ENCODE peak calls at places on chromosome 22, in eight cellular contexts. S, N, U, Q, Y, P, Z and K are unnamed samples.

GRCh38 chr22:48137640-48138039 is 1375.2 kb downstream of the TBC1D22A start:
- DNase-seq in Y (no peak), P (no peak), Q (no peak), Z (no peak), S (no peak), U (no peak), N (no peak), K (no peak)

GRCh38 chr22:20117656-20118571 is 888 bp upstream of the TRMT2A start:
- DNase-seq in U (peak), N (peak), Z (no peak), Q (peak), Y (no peak), S (peak), P (peak), K (no peak)

GRCh38 chr22:40329021-40329456 is 17.3 kb upstream of the ADSL start:
- DNase-seq in S (no peak), Z (no peak), N (no peak), Y (no peak), Q (no peak), P (no peak), U (no peak), K (no peak)

GRCh38 chr22:42939451-42939881 is 75.5 kb downstream of the PACSIN2 start:
- DNase-seq in S (no peak), Q (no peak), N (no peak), P (no peak), Z (no peak), U (no peak), Y (no peak), K (no peak)

GRCh38 chr22:38570841-38571364 is 920 bp upstream of the DMC1 start:
- DNase-seq in U (peak), Y (no peak), S (peak), Z (peak), N (peak), Q (peak), P (peak), K (peak)

GRCh38 chr22:24112188-24112587 is 69.1 kb upstream of the SUSD2 start:
- DNase-seq in S (no peak), U (no peak), Q (peak), N (no peak), Y (no peak), P (no peak), Z (no peak), K (no peak)

GRCh38 chr22:28741200-28741757 is 341 bp downstream of the CHEK2 start:
- DNase-seq in Y (no peak), Z (no peak), U (no peak), Q (no peak), N (no peak), S (no peak), P (no peak), K (no peak)

GRCh38 chr22:19325296-19325950 is 33.9 kb upstream of the CLTCL1 start:
- DNase-seq in S (no peak), N (no peak), Z (no peak), U (no peak), P (no peak), Y (no peak), Q (peak), K (no peak)

GRCh38 chr22:37716708-37717107 is 19.9 kb downstream of the TRIOBP start:
- DNase-seq in Z (no peak), N (no peak), Q (peak), P (no peak), Y (no peak), S (no peak), U (no peak), K (no peak)

GRCh38 chr22:48923165-48923875 is 904.4 kb downstream of the BRD1 start:
- DNase-seq in S (no peak), Y (peak), U (no peak), Z (no peak), N (no peak), Q (no peak), P (no peak), K (no peak)

GRCh38 chr22:18085188-18085587 is 7.4 kb downstream of the PEX26 start:
- DNase-seq in P (no peak), N (no peak), Z (no peak), Y (no peak), Q (peak), S (no peak), U (no peak), K (no peak)

GRCh38 chr22:50483106-50483505 is 1.8 kb downstream of the ADM2 start:
- DNase-seq in N (no peak), U (no peak), S (no peak), Y (no peak), Z (no peak), Q (no peak), P (no peak), K (no peak)

GRCh38 chr22:46792841-46793261 is 30.4 kb downstream of the TBC1D22A start:
- DNase-seq in N (no peak), Z (no peak), Q (no peak), S (no peak), U (no peak), P (no peak), Y (no peak), K (no peak)

GRCh38 chr22:41264408-41264941 is 21.5 kb downstream of the RANGAP1 start:
- DNase-seq in Z (no peak), N (no peak), Y (no peak), S (no peak), U (no peak), P (no peak), Q (no peak), K (no peak)

GRCh38 chr22:45503816-45504702 is 1.4 kb downstream of the FBLN1 start:
- DNase-seq in U (no peak), Y (no peak), N (no peak), Z (no peak), S (no peak), P (no peak), Q (peak), K (no peak)

GRCh38 chr22:44360686-44361381 is 48.1 kb upstream of the SHISAL1 start:
- DNase-seq in S (no peak), Y (no peak), N (no peak), Q (no peak), P (no peak), U (no peak), Z (peak), K (no peak)

GRCh38 chr22:50112151-50113118 is 22.6 kb downstream of the MOV10L1 start:
- DNase-seq in Q (peak), U (no peak), Y (no peak), N (no peak), P (peak), Z (no peak), S (no peak), K (no peak)

GRCh38 chr22:16914006-16914405 is 88.8 kb upstream of the XKR3 start:
- DNase-seq in U (no peak), Y (no peak), N (no peak), Q (no peak), Z (no peak), S (no peak), P (peak), K (no peak)

GRCh38 chr22:38398609-38399401 is 56.2 kb downstream of the KCNJ4 start:
- DNase-seq in S (peak), Y (peak), Q (peak), Z (no peak), P (peak), N (peak), U (peak), K (peak)